ENCODE peak calls at places on chromosomes 4 and X, in six cellular contexts. Z, U, B, C, J and H are unnamed samples.

GRCh38 chr4:182918791-182919302 is 1.7 kb upstream of the DCTD start:
- DNase-seq in Z (no peak), U (no peak), B (peak; percentile 34), C (no peak), J (no peak), H (no peak)

GRCh38 chrX:112840382-112841113 is at the start of gene AMOT:
- DNase-seq in Z (peak; percentile 60), U (peak; percentile 33), B (peak; percentile 68), C (no peak), J (peak; percentile 34), H (peak; percentile 71)

GRCh38 chr4:6196871-6197270 is 3.5 kb downstream of the JAKMIP1 start:
- DNase-seq in Z (no peak), U (no peak), B (no peak), C (no peak), J (no peak), H (no peak)

GRCh38 chr4:182931691-182932297 is 14.6 kb upstream of the DCTD start:
- DNase-seq in Z (no peak), U (no peak), B (peak; percentile 86), C (no peak), J (no peak), H (no peak)

GRCh38 chrX:130999360-130999759 is 58.8 kb upstream of the ARHGAP36 start:
- DNase-seq in Z (no peak), U (no peak), B (no peak), C (no peak), J (no peak), H (no peak)

GRCh38 chr4:165662341-165662740 is 210.7 kb upstream of the TLL1 start:
- DNase-seq in Z (no peak), U (no peak), B (no peak), C (no peak), J (no peak), H (no peak)

GRCh38 chr4:7872264-7872771 is 67.3 kb downstream of the AFAP1 start:
- DNase-seq in Z (no peak), U (no peak), B (peak; percentile 94), C (peak; percentile 92), J (no peak), H (no peak)

GRCh38 chr4:80307774-80308465 is 27.6 kb upstream of the CFAP299 start:
- DNase-seq in Z (no peak), U (no peak), B (peak; percentile 86), C (no peak), J (no peak), H (no peak)